ENCODE peak calls at places on chromosomes 6 and 20, in nine cellular contexts. One of them, this sample, is unnamed.
A peak's percentile ranks its signal among the peaks of the same experiment; 100 is the strongest.

GRCh38 chr6:167150815-167151557 is 6.8 kb downstream of the GPR31 start:
- DNase-seq in globus pallidus: no peak
- DNase-seq in HT-29: no peak
- DNase-seq in M059J: no peak
- DNase-seq in stimulated activated CD4-positive, alpha-beta T cell treated with anti-CD3 and anti-CD28 coated beads, Interleukin-12 subunit alpha, Interleukin-12 subunit beta, amount 100 ng/mL, for 4 hours: no peak
- DNase-seq in HEK293T: no peak
- DNase-seq in testis: no peak
- DNase-seq in SW 1271: no peak
- DNase-seq in Caco-2: no peak
- DNase-seq in this sample: no peak

GRCh38 chr6:45421700-45422540 is 44.2 kb upstream of the SUPT3H start:
- DNase-seq in SW 1271: peak; percentile 64
- DNase-seq in HEK293T: peak; percentile 59
- DNase-seq in Caco-2: peak; percentile 35
- DNase-seq in stimulated activated CD4-positive, alpha-beta T cell treated with anti-CD3 and anti-CD28 coated beads, Interleukin-12 subunit alpha, Interleukin-12 subunit beta, amount 100 ng/mL, for 4 hours: peak; percentile 46
- DNase-seq in globus pallidus: peak; percentile 76
- DNase-seq in HT-29: peak; percentile 75
- DNase-seq in M059J: peak; percentile 87
- DNase-seq in testis: peak; percentile 45
- DNase-seq in this sample: peak; percentile 66

GRCh38 chr6:150998992-150999975 is 133.8 kb downstream of the MTHFD1L start:
- DNase-seq in M059J: no peak
- DNase-seq in Caco-2: no peak
- DNase-seq in HEK293T: no peak
- DNase-seq in SW 1271: no peak
- DNase-seq in stimulated activated CD4-positive, alpha-beta T cell treated with anti-CD3 and anti-CD28 coated beads, Interleukin-12 subunit alpha, Interleukin-12 subunit beta, amount 100 ng/mL, for 4 hours: no peak
- DNase-seq in globus pallidus: no peak
- DNase-seq in testis: no peak
- DNase-seq in HT-29: no peak
- DNase-seq in this sample: no peak

GRCh38 chr6:166623318-166623717 is 3.7 kb downstream of the RPS6KA2 start:
- DNase-seq in HT-29: no peak
- DNase-seq in testis: no peak
- DNase-seq in globus pallidus: no peak
- DNase-seq in SW 1271: no peak
- DNase-seq in stimulated activated CD4-positive, alpha-beta T cell treated with anti-CD3 and anti-CD28 coated beads, Interleukin-12 subunit alpha, Interleukin-12 subunit beta, amount 100 ng/mL, for 4 hours: no peak
- DNase-seq in HEK293T: no peak
- DNase-seq in Caco-2: no peak
- DNase-seq in M059J: peak; percentile 22
- DNase-seq in this sample: no peak

GRCh38 chr20:2871111-2871465 is 2.2 kb upstream of the PTPRA start:
- DNase-seq in HEK293T: no peak
- DNase-seq in SW 1271: no peak
- DNase-seq in testis: no peak
- DNase-seq in HT-29: no peak
- DNase-seq in stimulated activated CD4-positive, alpha-beta T cell treated with anti-CD3 and anti-CD28 coated beads, Interleukin-12 subunit alpha, Interleukin-12 subunit beta, amount 100 ng/mL, for 4 hours: no peak
- DNase-seq in Caco-2: no peak
- DNase-seq in M059J: peak; percentile 19
- DNase-seq in globus pallidus: no peak
- DNase-seq in this sample: peak; percentile 40

GRCh38 chr6:145813285-145814034 is 1.1 kb downstream of the FBXO30 start:
- DNase-seq in M059J: peak; percentile 84
- DNase-seq in SW 1271: peak; percentile 44
- DNase-seq in testis: no peak
- DNase-seq in globus pallidus: peak; percentile 50
- DNase-seq in stimulated activated CD4-positive, alpha-beta T cell treated with anti-CD3 and anti-CD28 coated beads, Interleukin-12 subunit alpha, Interleukin-12 subunit beta, amount 100 ng/mL, for 4 hours: no peak
- DNase-seq in HT-29: no peak
- DNase-seq in Caco-2: no peak
- DNase-seq in HEK293T: peak; percentile 8
- DNase-seq in this sample: peak; percentile 68

GRCh38 chr6:165685302-165685701 is 22.3 kb upstream of the PDE10A start:
- DNase-seq in M059J: no peak
- DNase-seq in HT-29: no peak
- DNase-seq in globus pallidus: no peak
- DNase-seq in Caco-2: no peak
- DNase-seq in stimulated activated CD4-positive, alpha-beta T cell treated with anti-CD3 and anti-CD28 coated beads, Interleukin-12 subunit alpha, Interleukin-12 subunit beta, amount 100 ng/mL, for 4 hours: no peak
- DNase-seq in HEK293T: no peak
- DNase-seq in testis: no peak
- DNase-seq in SW 1271: no peak
- DNase-seq in this sample: no peak

GRCh38 chr20:6466065-6466810 is 301.2 kb upstream of the BMP2 start:
- DNase-seq in SW 1271: peak; percentile 12
- DNase-seq in globus pallidus: no peak
- DNase-seq in testis: no peak
- DNase-seq in HEK293T: no peak
- DNase-seq in stimulated activated CD4-positive, alpha-beta T cell treated with anti-CD3 and anti-CD28 coated beads, Interleukin-12 subunit alpha, Interleukin-12 subunit beta, amount 100 ng/mL, for 4 hours: no peak
- DNase-seq in HT-29: peak; percentile 16
- DNase-seq in Caco-2: no peak
- DNase-seq in M059J: peak; percentile 43
- DNase-seq in this sample: no peak

GRCh38 chr20:676967-677366 is 1.4 kb upstream of the SCRT2 start:
- DNase-seq in HEK293T: no peak
- DNase-seq in stimulated activated CD4-positive, alpha-beta T cell treated with anti-CD3 and anti-CD28 coated beads, Interleukin-12 subunit alpha, Interleukin-12 subunit beta, amount 100 ng/mL, for 4 hours: no peak
- DNase-seq in SW 1271: no peak
- DNase-seq in HT-29: no peak
- DNase-seq in globus pallidus: no peak
- DNase-seq in testis: no peak
- DNase-seq in M059J: no peak
- DNase-seq in Caco-2: no peak
- DNase-seq in this sample: no peak

GRCh38 chr6:108168980-108169800 is 3.4 kb downstream of the NR2E1 start:
- DNase-seq in SW 1271: no peak
- DNase-seq in HT-29: no peak
- DNase-seq in stimulated activated CD4-positive, alpha-beta T cell treated with anti-CD3 and anti-CD28 coated beads, Interleukin-12 subunit alpha, Interleukin-12 subunit beta, amount 100 ng/mL, for 4 hours: no peak
- DNase-seq in Caco-2: no peak
- DNase-seq in globus pallidus: no peak
- DNase-seq in HEK293T: no peak
- DNase-seq in testis: no peak
- DNase-seq in M059J: no peak
- DNase-seq in this sample: no peak

GRCh38 chr6:41647061-41647511 is 8.8 kb downstream of the MDFI start:
- DNase-seq in SW 1271: no peak
- DNase-seq in testis: no peak
- DNase-seq in HT-29: no peak
- DNase-seq in stimulated activated CD4-positive, alpha-beta T cell treated with anti-CD3 and anti-CD28 coated beads, Interleukin-12 subunit alpha, Interleukin-12 subunit beta, amount 100 ng/mL, for 4 hours: no peak
- DNase-seq in Caco-2: peak; percentile 19
- DNase-seq in globus pallidus: no peak
- DNase-seq in M059J: peak; percentile 25
- DNase-seq in HEK293T: no peak
- DNase-seq in this sample: no peak

GRCh38 chr20:62496525-62497218 is 20.9 kb upstream of the GATA5 start:
- DNase-seq in SW 1271: no peak
- DNase-seq in Caco-2: no peak
- DNase-seq in testis: peak; percentile 56
- DNase-seq in stimulated activated CD4-positive, alpha-beta T cell treated with anti-CD3 and anti-CD28 coated beads, Interleukin-12 subunit alpha, Interleukin-12 subunit beta, amount 100 ng/mL, for 4 hours: peak; percentile 33
- DNase-seq in HT-29: peak; percentile 52
- DNase-seq in HEK293T: peak; percentile 74
- DNase-seq in M059J: no peak
- DNase-seq in globus pallidus: no peak
- DNase-seq in this sample: no peak

GRCh38 chr6:168650686-168651085 is 209.7 kb downstream of the SMOC2 start:
- DNase-seq in stimulated activated CD4-positive, alpha-beta T cell treated with anti-CD3 and anti-CD28 coated beads, Interleukin-12 subunit alpha, Interleukin-12 subunit beta, amount 100 ng/mL, for 4 hours: no peak
- DNase-seq in HT-29: no peak
- DNase-seq in SW 1271: no peak
- DNase-seq in testis: peak; percentile 64
- DNase-seq in globus pallidus: no peak
- DNase-seq in HEK293T: no peak
- DNase-seq in Caco-2: no peak
- DNase-seq in M059J: no peak
- DNase-seq in this sample: no peak

GRCh38 chr6:158086054-158086705 is 81.9 kb downstream of the SERAC1 start:
- DNase-seq in HEK293T: no peak
- DNase-seq in M059J: peak; percentile 17
- DNase-seq in testis: no peak
- DNase-seq in HT-29: no peak
- DNase-seq in globus pallidus: no peak
- DNase-seq in Caco-2: no peak
- DNase-seq in SW 1271: no peak
- DNase-seq in stimulated activated CD4-positive, alpha-beta T cell treated with anti-CD3 and anti-CD28 coated beads, Interleukin-12 subunit alpha, Interleukin-12 subunit beta, amount 100 ng/mL, for 4 hours: no peak
- DNase-seq in this sample: no peak

GRCh38 chr6:132817554-132818403 is 3.4 kb downstream of the RPS12 start:
- DNase-seq in HEK293T: no peak
- DNase-seq in globus pallidus: no peak
- DNase-seq in SW 1271: no peak
- DNase-seq in stimulated activated CD4-positive, alpha-beta T cell treated with anti-CD3 and anti-CD28 coated beads, Interleukin-12 subunit alpha, Interleukin-12 subunit beta, amount 100 ng/mL, for 4 hours: no peak
- DNase-seq in M059J: no peak
- DNase-seq in HT-29: no peak
- DNase-seq in testis: no peak
- DNase-seq in Caco-2: no peak
- DNase-seq in this sample: no peak

GRCh38 chr6:149766156-149766768 is 16.7 kb downstream of the PCMT1 start:
- DNase-seq in Caco-2: no peak
- DNase-seq in testis: peak; percentile 42
- DNase-seq in HEK293T: no peak
- DNase-seq in globus pallidus: no peak
- DNase-seq in stimulated activated CD4-positive, alpha-beta T cell treated with anti-CD3 and anti-CD28 coated beads, Interleukin-12 subunit alpha, Interleukin-12 subunit beta, amount 100 ng/mL, for 4 hours: no peak
- DNase-seq in M059J: peak; percentile 89
- DNase-seq in SW 1271: no peak
- DNase-seq in HT-29: peak; percentile 31
- DNase-seq in this sample: peak; percentile 45

GRCh38 chr20:57053798-57054552 is 212.5 kb downstream of the BMP7 start:
- DNase-seq in HT-29: no peak
- DNase-seq in HEK293T: no peak
- DNase-seq in Caco-2: peak; percentile 38
- DNase-seq in M059J: peak; percentile 58
- DNase-seq in globus pallidus: no peak
- DNase-seq in stimulated activated CD4-positive, alpha-beta T cell treated with anti-CD3 and anti-CD28 coated beads, Interleukin-12 subunit alpha, Interleukin-12 subunit beta, amount 100 ng/mL, for 4 hours: no peak
- DNase-seq in SW 1271: no peak
- DNase-seq in testis: no peak
- DNase-seq in this sample: no peak